ENCODE peak calls at places on chromosome 14, in nine cellular contexts. F, J, R, P, X, I, N, A and Z are unnamed samples. For H3K4me1 and H3K27me3, the result is how much of the 10 kb centered on the place peaks cover.

GRCh38 chr14:49497725-49498348 is 88.3 kb downstream of the RPS29 start:
- DNase-seq in F (peak), J (peak), R (no peak), P (peak), X (no peak), I (no peak), N (no peak), A (no peak), Z (peak)

GRCh38 chr14:78902010-78902623 is 731.9 kb downstream of the NRXN3 start:
- DNase-seq in F (peak), J (peak), R (no peak), P (peak), X (no peak), I (no peak), N (no peak), A (peak), Z (peak)

GRCh38 chr14:100540141-100540925 is 46.9 kb downstream of the BEGAIN start:
- DNase-seq in F (no peak), J (no peak), R (no peak), P (no peak), X (no peak), I (peak), N (peak), A (peak), Z (no peak)

GRCh38 chr14:96162265-96162664 is 42.4 kb upstream of the BDKRB2 start:
- DNase-seq in F (no peak), J (no peak), R (no peak), P (no peak), X (no peak), I (peak), N (no peak), A (no peak), Z (no peak)

GRCh38 chr14:83556746-83557460 is 1973.0 kb upstream of the FLRT2 start:
- DNase-seq in F (no peak), J (peak), R (no peak), P (no peak), X (no peak), I (no peak), N (no peak), A (no peak), Z (no peak)

GRCh38 chr14:33081259-33081658 is 142.6 kb downstream of the NPAS3 start:
- DNase-seq in F (no peak), J (no peak), R (no peak), P (no peak), X (no peak), I (no peak), N (no peak), A (no peak), Z (no peak)

GRCh38 chr14:64107438-64107837 is 186.7 kb downstream of the ESR2 start:
- DNase-seq in F (no peak), J (no peak), R (no peak), P (no peak), X (no peak), I (no peak), N (no peak), A (no peak), Z (no peak)

GRCh38 chr14:49363926-49364751 is 222.0 kb downstream of the RPS29 start:
- DNase-seq in F (no peak), J (no peak), R (no peak), P (no peak), X (no peak), I (no peak), N (no peak), A (no peak), Z (no peak)

GRCh38 chr14:46573518-46573917 is 78.1 kb downstream of the RPL10L start:
- DNase-seq in F (no peak), J (no peak), R (no peak), P (no peak), X (no peak), I (no peak), N (no peak), A (no peak), Z (no peak)

GRCh38 chr14:80695869-80696268 is 245.7 kb downstream of the CEP128 start:
- DNase-seq in F (no peak), J (no peak), R (no peak), P (no peak), X (no peak), I (no peak), N (no peak), A (no peak), Z (no peak)

GRCh38 chr14:60648934-60649814 is at the start of gene SIX1:
- DNase-seq in F (peak), J (peak), R (no peak), P (peak), X (no peak), I (peak), N (peak), A (peak), Z (peak)

GRCh38 chr14:79596531-79596930 is 614.8 kb downstream of the DIO2 start:
- DNase-seq in F (peak), J (peak), R (no peak), P (no peak), X (no peak), I (no peak), N (no peak), A (no peak), Z (no peak)

GRCh38 chr14:83873626-83874025 is 1656.3 kb upstream of the FLRT2 start:
- DNase-seq in F (no peak), J (no peak), R (no peak), P (no peak), X (no peak), I (no peak), N (no peak), A (no peak), Z (no peak)

GRCh38 chr14:74584966-74585365 is 27.1 kb downstream of the LTBP2 start:
- DNase-seq in F (no peak), J (no peak), R (no peak), P (no peak), X (no peak), I (no peak), N (no peak), A (no peak), Z (no peak)

GRCh38 chr14:61516957-61517356 is 178.4 kb upstream of the HIF1A start:
- DNase-seq in F (no peak), J (peak), R (no peak), P (no peak), X (no peak), I (no peak), N (no peak), A (no peak), Z (no peak)

GRCh38 chr14:99395904-99396530 is 84.6 kb downstream of the SETD3 start:
- DNase-seq in F (no peak), J (peak), R (no peak), P (peak), X (no peak), I (no peak), N (no peak), A (no peak), Z (no peak)

GRCh38 chr14:72576258-72576657 is 317.6 kb downstream of the DPF3 start:
- DNase-seq in F (no peak), J (no peak), R (no peak), P (no peak), X (no peak), I (no peak), N (no peak), A (no peak), Z (no peak)

GRCh38 chr14:53336729-53337128 is 183.6 kb upstream of the DDHD1 start:
- DNase-seq in F (no peak), J (no peak), R (no peak), P (no peak), X (no peak), I (no peak), N (no peak), A (no peak), Z (no peak)

DNA sequence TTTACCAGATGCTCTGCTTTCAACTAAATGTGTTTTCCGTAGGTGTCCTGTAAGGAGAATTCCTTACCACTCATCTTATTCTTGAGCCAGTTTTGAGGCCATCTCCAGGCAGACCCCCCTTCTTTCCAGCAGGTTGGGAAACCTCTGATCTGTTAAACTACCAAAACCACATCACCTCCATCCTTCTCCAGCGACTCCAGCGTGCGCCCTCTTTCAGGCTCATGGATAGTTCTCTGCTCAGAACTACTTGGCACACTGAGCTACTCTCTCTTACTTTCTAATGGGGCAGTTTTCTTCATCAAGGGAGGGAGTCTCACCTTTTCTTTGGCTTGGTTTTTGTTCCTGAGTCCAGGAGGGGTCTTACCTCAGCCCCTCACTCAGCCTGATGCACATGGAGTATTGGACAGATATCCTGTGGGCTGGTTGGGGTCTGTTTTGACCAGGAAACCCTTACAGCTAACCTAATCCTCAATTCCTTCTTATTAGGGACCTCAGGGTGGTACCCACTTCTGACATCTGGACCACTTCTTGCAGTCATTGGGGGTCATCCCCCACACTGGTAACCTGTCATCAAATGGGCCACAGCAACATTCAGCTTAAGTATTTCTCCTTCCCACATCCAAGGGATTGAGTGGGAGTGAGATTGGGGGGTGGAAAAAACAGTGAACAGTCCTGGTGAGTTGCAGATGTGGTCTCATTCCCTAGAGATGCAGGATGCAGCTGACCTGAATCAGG is 5.2 kb downstream of the DHRS2 start:
- DNase-seq in F (no peak), J (no peak), R (no peak), P (no peak), X (no peak), I (no peak), N (no peak), A (no peak), Z (no peak)
- H3K4me1 ChIP-seq in F (under half), J (under half), R (under half), P (under half), X (under half), I (under half), N (under half), A (under half), Z (under half)

GRCh38 chr14:76917759-76918175 is 91.6 kb downstream of the LRRC74A start:
- DNase-seq in F (no peak), J (no peak), R (no peak), P (no peak), X (no peak), I (peak), N (no peak), A (peak), Z (no peak)
- H3K4me3 ChIP-seq in F (no peak), J (no peak), R (no peak), P (no peak), X (peak), I (no peak), N (no peak), A (peak), Z (no peak)

GRCh38 chr14:94180655-94181271 is 6.6 kb downstream of the PPP4R4 start:
- DNase-seq in F (peak), J (peak), R (no peak), P (peak), X (no peak), I (no peak), N (no peak), A (no peak), Z (peak)
- H3K27me3 ChIP-seq in F (under half), J (under half), R (under half), P (under half), X (under half), I (under half), N (under half), A (half or more), Z (under half)

GRCh38 chr14:52154992-52155655 is 86.3 kb upstream of the NID2 start:
- DNase-seq in F (no peak), J (no peak), R (no peak), P (no peak), X (no peak), I (no peak), N (no peak), A (no peak), Z (peak)
- H3K4me1 ChIP-seq in F (under half), J (under half), R (under half), P (under half), X (under half), I (under half), N (under half), A (under half), Z (under half)

GRCh38 chr14:41607119-41607785 is 576 bp downstream of the LRFN5 start:
- DNase-seq in F (peak), J (no peak), R (no peak), P (peak), X (no peak), I (no peak), N (peak), A (no peak), Z (no peak)

GRCh38 chr14:41607966-41608663 is 1.4 kb downstream of the LRFN5 start:
- DNase-seq in F (peak), J (no peak), R (no peak), P (no peak), X (no peak), I (no peak), N (peak), A (no peak), Z (no peak)

GRCh38 chr14:41604793-41605534 is 1.7 kb upstream of the LRFN5 start:
- DNase-seq in F (peak), J (no peak), R (no peak), P (no peak), X (no peak), I (no peak), N (peak), A (peak), Z (no peak)

GRCh38 chr14:41605550-41606248 is 977 bp upstream of the LRFN5 start:
- DNase-seq in F (peak), J (no peak), R (no peak), P (no peak), X (no peak), I (no peak), N (no peak), A (no peak), Z (no peak)

GRCh38 chr14:41606249-41607118 is at the start of gene LRFN5:
- DNase-seq in F (peak), J (peak), R (no peak), P (no peak), X (no peak), I (no peak), N (peak), A (peak), Z (peak)
- H3K4me3 ChIP-seq in F (peak), J (peak), R (peak), P (peak), X (peak), I (peak), N (peak), A (peak), Z (peak)

DNA sequence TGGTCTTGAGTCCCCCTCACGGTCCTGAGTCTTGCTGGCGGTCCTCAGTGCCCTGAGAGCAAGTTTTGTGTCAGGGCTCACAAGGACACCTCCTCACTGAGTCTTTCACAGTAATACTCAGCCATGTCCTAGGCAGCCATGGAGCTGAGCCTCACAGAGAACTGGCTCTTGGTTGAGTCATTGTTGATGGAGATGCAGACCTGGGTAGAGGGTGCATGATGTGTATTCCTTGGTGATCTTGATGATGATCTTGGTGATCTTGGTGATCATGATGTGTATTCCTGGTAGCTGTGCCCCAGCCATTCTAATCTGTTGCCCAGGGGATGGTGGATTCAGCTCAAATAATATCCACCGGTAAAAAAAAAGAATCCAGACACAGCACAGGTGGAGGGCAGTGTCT is 495.4 kb downstream of the TMEM121 start:
- DNase-seq in F (no peak), J (no peak), R (no peak), P (no peak), X (no peak), I (no peak), N (no peak), A (no peak), Z (no peak)
- H3K27me3 ChIP-seq in F (under half), J (under half), R (under half), P (under half), X (under half), I (under half), N (under half), A (under half), Z (under half)

GRCh38 chr14:92494512-92494911 is 19.1 kb upstream of the RIN3 start:
- DNase-seq in F (no peak), J (no peak), R (no peak), P (no peak), X (no peak), I (no peak), N (no peak), A (no peak), Z (no peak)
- H3K4me1 ChIP-seq in F (under half), J (under half), R (under half), P (under half), X (under half), I (under half), N (under half), A (under half), Z (under half)

DNA sequence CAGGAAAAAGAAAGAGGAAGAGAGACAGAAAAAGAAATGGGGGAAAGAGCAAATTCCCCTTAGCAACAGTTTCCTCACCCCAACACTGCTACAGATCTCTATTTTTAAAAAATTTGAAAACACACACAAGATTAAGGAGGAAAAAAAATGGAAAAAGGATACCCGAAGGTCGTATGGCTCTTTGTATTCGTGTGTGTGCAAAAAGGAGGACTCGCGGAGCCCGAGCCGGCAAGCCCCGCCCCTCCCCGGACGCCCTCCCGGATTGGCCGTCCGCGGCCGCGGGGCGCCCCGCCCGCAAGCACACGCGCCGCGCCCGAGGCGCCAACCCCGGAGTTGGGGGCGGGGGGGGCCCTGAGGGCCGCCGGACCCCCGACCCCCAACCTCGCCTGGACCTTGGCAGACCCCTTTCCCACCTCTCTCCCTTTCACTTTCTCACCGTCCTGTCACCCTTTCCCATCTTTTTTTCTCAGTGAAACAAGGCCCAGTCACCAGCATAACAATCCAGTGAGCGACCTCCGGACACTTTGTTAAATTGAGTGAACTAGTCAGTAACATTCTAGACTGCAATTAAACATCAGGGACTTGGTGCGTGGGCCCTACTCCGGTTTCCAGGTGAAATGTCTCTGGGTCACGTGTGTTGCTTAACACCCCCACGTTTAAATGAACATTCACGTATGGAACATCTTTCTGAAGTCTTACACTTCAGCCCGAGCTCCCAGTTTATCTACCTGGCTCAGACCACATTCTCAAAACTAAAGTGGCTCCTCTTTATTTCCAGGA is at the start of gene C14orf93:
- DNase-seq in F (peak), J (peak), R (peak), P (peak), X (no peak), I (peak), N (peak), A (peak), Z (peak)
- H3K4me3 ChIP-seq in F (peak), J (peak), R (peak), P (peak), X (peak), I (peak), N (peak), A (peak), Z (peak)

DNA sequence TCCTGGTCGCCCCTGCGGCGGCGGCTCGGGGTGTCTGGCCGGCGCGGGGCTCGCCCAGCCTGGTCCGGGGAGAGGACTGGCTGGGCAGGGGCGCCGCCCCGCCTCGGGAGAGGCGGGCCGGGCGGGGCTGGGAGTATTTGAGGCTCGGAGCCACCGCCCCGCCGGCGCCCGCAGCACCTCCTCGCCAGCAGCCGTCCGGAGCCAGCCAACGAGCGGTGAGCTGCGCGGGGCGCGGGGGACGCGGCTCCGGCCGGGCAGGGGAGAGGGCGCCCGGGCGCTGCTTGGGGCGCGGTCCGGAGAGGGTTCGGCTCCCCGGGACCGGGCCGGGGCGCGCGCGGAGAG is at the start of gene LGALS3:
- DNase-seq in F (peak), J (peak), R (no peak), P (peak), X (no peak), I (peak), N (peak), A (peak), Z (peak)
- H3K27me3 ChIP-seq in F (under half), J (under half), R (under half), P (under half), X (under half), I (under half), N (under half), A (under half), Z (under half)